ENCODE peak calls at places on chromosomes 4 and X, in seven cellular contexts. V is astrocyte of the cerebellum, J is fibroblast of mammary gland, X is tibial nerve, I is mammary epithelial cell, Y is right lobe of liver, S is colonic mucosa. R is an unnamed sample.

GRCh38 chr4:56741595-56741994 is 60.5 kb upstream of the HOPX start:
- DNase-seq in V (no peak), J (no peak), X (no peak), I (no peak), Y (no peak), S (no peak), R (no peak)

GRCh38 chrX:66262807-66263206 is 98.8 kb downstream of the HEPH start:
- DNase-seq in V (no peak), J (no peak), X (no peak), I (no peak), Y (no peak), S (no peak), R (no peak)

GRCh38 chrX:133698298-133698697 is 283.0 kb upstream of the GPC4 start:
- DNase-seq in V (peak; percentile 26), J (peak; percentile 57), X (no peak), I (no peak), Y (no peak), S (no peak), R (no peak)

GRCh38 chr4:155376387-155377268 is at the start of gene MAP9:
- DNase-seq in V (peak; percentile 87), J (peak; percentile 95), X (peak; percentile 75), I (peak; percentile 90), Y (peak; percentile 74), S (peak; percentile 73), R (peak; percentile 89)

GRCh38 chr4:109432676-109433075 is 939 bp upstream of the SEC24B start:
- DNase-seq in V (peak; percentile 15), J (peak; percentile 74), X (no peak), I (peak; percentile 54), Y (no peak), S (no peak), R (no peak)

GRCh38 chr4:141465151-141465550 is 171.2 kb upstream of the IL15 start:
- DNase-seq in V (no peak), J (no peak), X (no peak), I (no peak), Y (no peak), S (no peak), R (no peak)

GRCh38 chr4:8443801-8444200 is 3.2 kb downstream of the TRMT44 start:
- DNase-seq in V (no peak), J (no peak), X (no peak), I (no peak), Y (no peak), S (no peak), R (no peak)

GRCh38 chr4:47278631-47279030 is 184.9 kb downstream of the COMMD8 start:
- DNase-seq in V (no peak), J (no peak), X (no peak), I (no peak), Y (no peak), S (no peak), R (no peak)

GRCh38 chrX:115642895-115643530 is 82.0 kb downstream of the PLS3 start:
- DNase-seq in V (peak; percentile 67), J (peak; percentile 84), X (peak; percentile 64), I (peak; percentile 32), Y (no peak), S (peak; percentile 52), R (peak; percentile 32)

GRCh38 chrX:3638280-3638873 is 75.1 kb downstream of the PRKX start:
- DNase-seq in V (peak; percentile 31), J (peak; percentile 59), X (peak; percentile 29), I (peak; percentile 20), Y (peak; percentile 38), S (peak; percentile 57), R (no peak)

GRCh38 chrX:134172588-134173259 is 64.3 kb upstream of the CCDC160 start:
- DNase-seq in V (no peak), J (no peak), X (no peak), I (no peak), Y (peak; percentile 32), S (no peak), R (peak; percentile 11)

GRCh38 chrX:13911581-13911980 is 94.7 kb upstream of the GPM6B start:
- DNase-seq in V (no peak), J (peak; percentile 75), X (no peak), I (no peak), Y (no peak), S (no peak), R (no peak)

GRCh38 chr4:25696409-25696808 is 40.8 kb downstream of the SLC34A2 start:
- DNase-seq in V (no peak), J (no peak), X (no peak), I (no peak), Y (no peak), S (no peak), R (no peak)

GRCh38 chr4:127604949-127605709 is 27.6 kb upstream of the INTU start:
- DNase-seq in V (no peak), J (peak; percentile 60), X (no peak), I (peak; percentile 12), Y (no peak), S (no peak), R (no peak)

GRCh38 chrX:2500091-2500680 is 590 bp downstream of the DHRSX start:
- DNase-seq in V (no peak), J (peak; percentile 77), X (no peak), I (peak; percentile 52), Y (peak; percentile 63), S (peak; percentile 45), R (peak; percentile 46)

GRCh38 chrX:2430265-2430825 is 70.4 kb downstream of the DHRSX start:
- DNase-seq in V (no peak), J (no peak), X (no peak), I (peak; percentile 67), Y (no peak), S (no peak), R (no peak)

GRCh38 chr4:143375326-143376073 is 38.8 kb downstream of the GAB1 start:
- DNase-seq in V (no peak), J (peak; percentile 38), X (no peak), I (no peak), Y (peak; percentile 30), S (peak; percentile 47), R (peak; percentile 79)

GRCh38 chr4:153234923-153235322 is 30.7 kb downstream of the TRIM2 start:
- DNase-seq in V (no peak), J (peak; percentile 80), X (no peak), I (peak; percentile 24), Y (no peak), S (no peak), R (no peak)

GRCh38 chr4:180618396-180618795 is 1624.8 kb upstream of the TENM3 start:
- DNase-seq in V (no peak), J (no peak), X (no peak), I (peak; percentile 31), Y (no peak), S (no peak), R (no peak)

GRCh38 chrX:103171353-103171752 is 43.6 kb upstream of the BEX4 start:
- DNase-seq in V (no peak), J (no peak), X (no peak), I (no peak), Y (no peak), S (no peak), R (no peak)

GRCh38 chrX:63350551-63350950 is 581 bp downstream of the SPIN4 start:
- DNase-seq in V (no peak), J (peak; percentile 3), X (no peak), I (peak; percentile 29), Y (peak; percentile 22), S (peak; percentile 48), R (no peak)
- H3K4me3 ChIP-seq in V (peak overlapping the region; percentile 60), J (peak overlapping the region; percentile 57), X (peak overlapping the region; percentile 67), I (peak overlapping the region; percentile 63), Y (peak overlapping the region; percentile 42), S (peak overlapping the region; percentile 57), R (peak overlapping the region; percentile 78)

GRCh38 chr4:106299977-106300376 is 16.0 kb downstream of the TBCK start:
- DNase-seq in V (no peak), J (no peak), X (no peak), I (no peak), Y (no peak), S (no peak), R (no peak)

GRCh38 chr4:106303548-106303947 is 12.5 kb downstream of the TBCK start:
- DNase-seq in V (no peak), J (no peak), X (no peak), I (no peak), Y (no peak), S (no peak), R (no peak)

GRCh38 chr4:106297636-106298035 is 18.4 kb downstream of the TBCK start:
- DNase-seq in V (no peak), J (no peak), X (no peak), I (no peak), Y (no peak), S (no peak), R (no peak)

GRCh38 chr4:106304632-106305031 is 11.4 kb downstream of the TBCK start:
- DNase-seq in V (no peak), J (no peak), X (no peak), I (no peak), Y (no peak), S (no peak), R (no peak)

GRCh38 chr4:106301393-106302084 is 14.5 kb downstream of the TBCK start:
- DNase-seq in V (no peak), J (peak; percentile 27), X (no peak), I (no peak), Y (no peak), S (no peak), R (no peak)
- TF ChIP-seq CTCF in V (no peak), J (no peak), X (no peak), I (no peak), Y (no peak), S (no peak), R (no peak)

GRCh38 chr4:33226783-33227182 is 2506.6 kb downstream of the PCDH7 start:
- DNase-seq in V (no peak), J (no peak), X (no peak), I (no peak), Y (no peak), S (no peak), R (no peak)

DNA sequence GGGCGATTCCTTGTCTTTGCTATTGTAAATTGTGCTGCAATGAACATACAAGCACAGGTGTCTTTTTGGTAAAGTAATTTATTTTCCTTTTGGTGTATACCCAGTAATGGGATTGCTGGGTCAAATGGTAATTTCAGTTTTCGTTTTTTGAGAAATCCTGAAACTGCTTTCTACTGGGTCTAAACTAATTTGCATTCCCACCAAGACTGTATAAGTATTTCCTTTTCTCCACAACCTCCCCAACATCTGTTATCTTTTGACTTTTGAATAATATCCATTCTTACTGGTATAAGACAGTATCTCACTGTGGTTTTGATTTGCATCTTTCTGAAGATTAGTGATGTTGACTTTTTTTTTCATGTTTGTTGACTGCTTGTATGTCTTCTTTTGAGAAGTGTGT is 2506.0 kb downstream of the PCDH7 start:
- DNase-seq in V (no peak), J (no peak), X (no peak), I (no peak), Y (no peak), S (no peak), R (no peak)
- H3K4me3 ChIP-seq in V (no peak overlapping the region), J (no peak overlapping the region), X (no peak overlapping the region), I (no peak overlapping the region), Y (no peak overlapping the region), S (no peak overlapping the region), R (no peak overlapping the region)

GRCh38 chrX:40144576-40144975 is 46.8 kb upstream of the BCOR start:
- DNase-seq in V (no peak), J (no peak), X (no peak), I (no peak), Y (no peak), S (no peak), R (no peak)

GRCh38 chrX:40143001-40143400 is 45.2 kb upstream of the BCOR start:
- DNase-seq in V (no peak), J (no peak), X (no peak), I (no peak), Y (no peak), S (no peak), R (no peak)

GRCh38 chrX:40142417-40142816 is 44.7 kb upstream of the BCOR start:
- DNase-seq in V (no peak), J (no peak), X (no peak), I (no peak), Y (no peak), S (no peak), R (no peak)

GRCh38 chrX:40143987-40144386 is 46.2 kb upstream of the BCOR start:
- DNase-seq in V (no peak), J (no peak), X (no peak), I (no peak), Y (no peak), S (no peak), R (no peak)

GRCh38 chrX:40140706-40141499 is 43.1 kb upstream of the BCOR start:
- DNase-seq in V (peak; percentile 42), J (peak; percentile 28), X (peak; percentile 50), I (no peak), Y (no peak), S (no peak), R (no peak)
- TF ChIP-seq CTCF in V (no peak), J (no peak), X (no peak), I (no peak), Y (no peak), S (no peak), R (no peak)